ENCODE peak calls at places on chromosomes 2 and 18, in seven cellular contexts. B, T, V, W, H, Y and R are unnamed samples.

GRCh38 chr18:37440206-37440605 is 125.4 kb downstream of the CELF4 start:
- DNase-seq in T (peak; percentile 25), Y (no peak), H (no peak), W (no peak), B (no peak), V (no peak), R (no peak)

GRCh38 chr18:77119851-77120491 is 12.6 kb downstream of the MBP start:
- DNase-seq in W (no peak), H (no peak), T (no peak), Y (no peak), B (peak; percentile 41), V (no peak), R (peak; percentile 79)

GRCh38 chr2:45907592-45907991 is 256.1 kb downstream of the PRKCE start:
- DNase-seq in W (no peak), B (no peak), Y (no peak), T (no peak), V (no peak), H (no peak), R (no peak)

GRCh38 chr2:220619525-220620267 is 952.4 kb downstream of the EPHA4 start:
- DNase-seq in W (no peak), Y (no peak), V (no peak), T (no peak), B (no peak), H (no peak), R (no peak)

GRCh38 chr2:113324684-113325160 is 46.0 kb upstream of the PAX8 start:
- DNase-seq in B (peak; percentile 88), W (peak; percentile 15), H (peak; percentile 61), V (peak; percentile 72), Y (peak; percentile 48), T (peak; percentile 62), R (no peak)

GRCh38 chr2:112724611-112725525 is 4.0 kb downstream of the NT5DC4 start:
- DNase-seq in H (no peak), T (no peak), Y (no peak), V (no peak), B (peak; percentile 83), W (no peak), R (peak; percentile 83)

GRCh38 chr2:43139501-43139900 is 86.9 kb downstream of the ZFP36L2 start:
- DNase-seq in T (no peak), Y (no peak), B (peak; percentile 20), H (no peak), V (no peak), W (no peak), R (no peak)

GRCh38 chr2:232300894-232301387 is 77.6 kb upstream of the ALPP start:
- DNase-seq in Y (no peak), B (no peak), V (no peak), W (no peak), H (no peak), T (no peak), R (no peak)

GRCh38 chr2:216404010-216404618 is 8.2 kb upstream of the SMARCAL1 start:
- DNase-seq in H (no peak), T (no peak), Y (peak; percentile 40), V (no peak), W (peak; percentile 43), B (peak; percentile 72), R (no peak)

GRCh38 chr2:213010106-213010779 is 141.2 kb downstream of the IKZF2 start:
- DNase-seq in V (no peak), T (no peak), H (no peak), W (no peak), Y (no peak), B (no peak), R (no peak)

GRCh38 chr2:24793752-24794477 is 690 bp downstream of the CENPO start:
- DNase-seq in V (peak; percentile 64), W (no peak), H (no peak), T (no peak), Y (no peak), B (no peak), R (no peak)

GRCh38 chr2:6759689-6760088 is 106.0 kb downstream of the CMPK2 start:
- DNase-seq in T (no peak), H (no peak), B (no peak), V (no peak), W (no peak), Y (no peak), R (no peak)

GRCh38 chr2:20170646-20171250 is 54.2 kb downstream of the SDC1 start:
- DNase-seq in B (peak; percentile 38), H (no peak), V (no peak), W (no peak), T (no peak), Y (no peak), R (no peak)

GRCh38 chr2:15177103-15177502 is 384.0 kb downstream of the NBAS start:
- DNase-seq in Y (no peak), H (no peak), B (no peak), V (no peak), T (no peak), W (peak; percentile 74), R (peak; percentile 25)

GRCh38 chr2:18171191-18172139 is 293.0 kb downstream of the KCNS3 start:
- DNase-seq in T (no peak), V (no peak), W (no peak), Y (no peak), B (no peak), H (peak; percentile 63), R (no peak)

GRCh38 chr18:12963069-12963468 is 15.3 kb downstream of the SEH1L start:
- DNase-seq in V (no peak), H (no peak), Y (no peak), T (no peak), W (no peak), B (no peak), R (no peak)

GRCh38 chr2:4938246-4938645 is 753.9 kb upstream of the SOX11 start:
- DNase-seq in B (no peak), H (no peak), W (no peak), Y (no peak), T (no peak), V (no peak), R (no peak)

GRCh38 chr18:652131-652530 is 5.3 kb upstream of the TYMS start:
- DNase-seq in V (peak; percentile 26), W (no peak), B (no peak), Y (no peak), T (no peak), H (no peak), R (no peak)

GRCh38 chr2:163878718-163879117 is 142.9 kb upstream of the FIGN start:
- DNase-seq in T (no peak), V (peak; percentile 25), W (no peak), Y (peak; percentile 60), B (peak; percentile 87), H (peak; percentile 37), R (no peak)

GRCh38 chr18:63216911-63217311 is 102.7 kb downstream of the BCL2 start:
- DNase-seq in V (no peak), T (no peak), B (no peak), H (no peak), Y (no peak), W (peak; percentile 38), R (no peak)

GRCh38 chr18:48124857-48125626 is 194.6 kb upstream of the SMAD2 start:
- DNase-seq in Y (no peak), H (no peak), T (no peak), V (no peak), B (no peak), W (no peak), R (no peak)

DNA sequence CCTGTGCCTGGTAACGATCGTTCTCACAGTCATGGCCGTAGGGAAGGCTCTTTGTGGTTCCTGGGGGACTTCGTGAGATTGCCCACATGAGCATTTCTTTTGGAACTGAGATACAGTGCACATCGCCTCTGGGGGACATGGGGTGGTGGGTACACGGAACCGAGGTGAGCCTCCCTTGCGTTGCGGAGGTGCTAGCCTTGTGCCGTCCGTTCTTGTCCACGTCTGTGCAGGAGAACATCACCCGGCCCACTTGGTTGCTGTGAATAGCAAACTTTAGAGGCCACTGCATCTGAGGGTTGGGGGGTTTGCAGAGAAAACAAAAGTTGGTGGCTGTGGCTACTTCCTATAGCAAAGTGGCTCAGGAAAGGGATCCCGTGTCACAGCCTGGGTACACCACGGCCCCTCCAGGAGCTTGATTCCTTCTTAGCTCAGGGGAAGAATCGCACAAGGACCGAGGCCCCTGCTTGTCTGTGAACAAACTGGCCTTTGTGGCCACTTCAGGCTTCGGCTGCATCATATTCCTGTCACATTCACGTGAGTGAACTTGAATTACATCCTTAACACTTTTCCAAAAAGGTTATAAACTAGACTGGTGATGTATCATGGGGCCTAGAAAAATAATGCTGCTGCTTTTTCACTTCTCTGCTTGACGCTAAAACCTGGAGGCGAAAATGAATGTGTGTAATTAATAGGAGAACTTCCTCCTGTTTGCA is 72.6 kb downstream of the LRRFIP1 start:
- DNase-seq in V (no peak), Y (no peak), W (no peak), H (no peak), T (no peak), B (no peak), R (peak; percentile 84)
- H3K4me1 ChIP-seq in V (peaks cover 17% of the 10 kb centered on the region), Y (peaks cover 67% of the 10 kb centered on the region), W (peaks cover 100% of the 10 kb centered on the region), H (peaks cover 55% of the 10 kb centered on the region), T (peaks cover 100% of the 10 kb centered on the region), B (peaks cover 29% of the 10 kb centered on the region), R (peaks cover 98% of the 10 kb centered on the region)

GRCh38 chr2:187475499-187476248 is 27.6 kb upstream of the CALCRL start:
- DNase-seq in W (no peak), T (no peak), V (no peak), H (no peak), Y (no peak), B (no peak), R (no peak)
- H3K4me3 ChIP-seq in W (no peak overlapping the region), T (no peak overlapping the region), V (no peak overlapping the region), H (no peak overlapping the region), Y (no peak overlapping the region), B (no peak overlapping the region), R (no peak overlapping the region)

GRCh38 chr18:58223717-58224424 is 179.8 kb downstream of the NEDD4L start:
- DNase-seq in B (no peak), W (no peak), T (no peak), Y (peak; percentile 76), H (peak; percentile 72), V (no peak), R (no peak)
- H3K4me1 ChIP-seq in B (peaks cover 4% of the 10 kb centered on the region), W (no peaks in the 10 kb centered on the region), T (peaks cover 9% of the 10 kb centered on the region), Y (peaks cover 63% of the 10 kb centered on the region), H (peaks cover 20% of the 10 kb centered on the region), V (peaks cover 5% of the 10 kb centered on the region), R (peaks cover 31% of the 10 kb centered on the region)

GRCh38 chr18:3623769-3624545 is 174.0 kb downstream of the TGIF1 start:
- DNase-seq in H (peak; percentile 74), Y (peak; percentile 53), B (peak; percentile 87), T (peak; percentile 70), V (no peak), W (no peak), R (no peak)
- H3K4me3 ChIP-seq in H (no peak overlapping the region), Y (no peak overlapping the region), B (no peak overlapping the region), T (peak overlapping the region; percentile 15), V (no peak overlapping the region), W (no peak overlapping the region), R (no peak overlapping the region)

GRCh38 chr2:174491947-174492346 is 5.1 kb upstream of the GPR155 start:
- DNase-seq in T (no peak), W (no peak), V (no peak), H (no peak), B (no peak), Y (no peak), R (no peak)

GRCh38 chr2:174492963-174493431 is 6.2 kb upstream of the GPR155 start:
- DNase-seq in B (no peak), T (no peak), W (peak; percentile 81), H (no peak), V (no peak), Y (no peak), R (no peak)

GRCh38 chr2:174486614-174487535 is at the start of gene GPR155:
- DNase-seq in B (peak; percentile 100), H (peak; percentile 100), V (peak; percentile 94), W (peak; percentile 78), Y (peak; percentile 100), T (peak; percentile 100), R (peak; percentile 97)

GRCh38 chr2:174487536-174488162 is 820 bp upstream of the GPR155 start:
- DNase-seq in H (no peak), Y (no peak), T (no peak), W (no peak), B (no peak), V (peak; percentile 10), R (no peak)

GRCh38 chr2:174490032-174490431 is 3.2 kb upstream of the GPR155 start:
- DNase-seq in T (no peak), B (no peak), Y (no peak), V (no peak), W (peak; percentile 37), H (no peak), R (no peak)
- H3K4me1 ChIP-seq in T (no peaks in the 10 kb centered on the region), B (no peaks in the 10 kb centered on the region), Y (no peaks in the 10 kb centered on the region), V (no peaks in the 10 kb centered on the region), W (peaks cover 78% of the 10 kb centered on the region), H (peaks cover 2% of the 10 kb centered on the region), R (peaks cover 13% of the 10 kb centered on the region)